ENCODE peak calls at places on chromosomes 3 and 15, in seven cellular contexts. F is body of pancreas; Q is CD4-positive, alpha-beta memory T cell; H is left lung; I is left ventricle myocardium inferior; A is hepatocyte; G is GM06990. C is an unnamed sample. For H3K27me3, the result is how much of the 10 kb centered on the place peaks cover.

GRCh38 chr15:74032606-74033561 is 38.4 kb downstream of the PML start:
- DNase-seq in F (no peak), Q (no peak), H (no peak), I (no peak), A (no peak), G (no peak), C (no peak)

GRCh38 chr3:96813820-96814580 is 394 bp upstream of the EPHA6 start:
- DNase-seq in F (peak), Q (peak), H (peak), I (peak), A (peak), G (peak), C (peak)

GRCh38 chr3:195809796-195810454 is 1.8 kb downstream of the MUC4 start:
- DNase-seq in F (no peak), Q (no peak), H (peak), I (no peak), A (peak), G (no peak), C (no peak)

GRCh38 chr15:78420766-78421165 is 17.2 kb upstream of the IREB2 start:
- DNase-seq in F (no peak), Q (no peak), H (no peak), I (no peak), A (no peak), G (no peak), C (no peak)

GRCh38 chr15:61196711-61197110 is 32.4 kb downstream of the RORA start:
- DNase-seq in F (no peak), Q (no peak), H (no peak), I (no peak), A (no peak), G (no peak), C (no peak)

GRCh38 chr3:151871639-151872468 is 1.6 kb upstream of the SUCNR1 start:
- DNase-seq in F (no peak), Q (no peak), H (no peak), I (no peak), A (no peak), G (peak), C (no peak)

GRCh38 chr3:45343947-45344346 is 44.4 kb upstream of the LARS2 start:
- DNase-seq in F (no peak), Q (no peak), H (no peak), I (no peak), A (no peak), G (no peak), C (no peak)

GRCh38 chr3:108354562-108354961 is 58.2 kb downstream of the HHLA2 start:
- DNase-seq in F (no peak), Q (no peak), H (no peak), I (no peak), A (no peak), G (no peak), C (no peak)

GRCh38 chr15:89184367-89184766 is 37.0 kb downstream of the RLBP1 start:
- DNase-seq in F (peak), Q (no peak), H (no peak), I (no peak), A (no peak), G (no peak), C (no peak)

GRCh38 chr3:32614956-32615355 is 44.3 kb upstream of the DYNC1LI1 start:
- DNase-seq in F (no peak), Q (no peak), H (no peak), I (no peak), A (no peak), G (no peak), C (no peak)

GRCh38 chr15:28885630-28886430 is at the start of gene APBA2:
- DNase-seq in F (peak), Q (peak), H (no peak), I (no peak), A (peak), G (no peak), C (no peak)

GRCh38 chr3:13785351-13785750 is 94.5 kb downstream of the WNT7A start:
- DNase-seq in F (no peak), Q (no peak), H (no peak), I (no peak), A (no peak), G (no peak), C (no peak)
- H3K27me3 ChIP-seq in F (under half), Q (under half), H (under half), I (half or more), A (under half), G (under half), C (half or more)

DNA sequence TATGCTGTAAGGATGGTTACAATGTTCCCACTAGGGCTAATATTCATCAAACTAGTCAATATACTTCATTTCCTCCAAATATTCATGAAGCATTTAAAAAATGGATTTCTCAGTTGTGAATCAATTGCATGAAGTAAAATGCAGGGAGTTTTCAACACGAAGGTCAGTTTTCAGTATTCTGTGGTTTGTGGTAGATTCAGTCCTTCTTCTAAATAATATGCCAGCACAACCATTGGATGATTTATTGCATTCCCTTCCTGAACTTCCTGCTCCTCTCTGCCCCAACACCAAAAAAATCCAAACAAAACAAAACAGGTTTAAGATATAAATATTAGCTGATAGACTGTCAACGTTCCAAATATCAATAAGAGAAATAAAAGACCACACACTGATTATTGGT is 92.8 kb upstream of the STT3B start:
- DNase-seq in F (no peak), Q (no peak), H (no peak), I (no peak), A (no peak), G (no peak), C (no peak)
- H3K27me3 ChIP-seq in F (under half), Q (under half), H (under half), I (under half), A (under half), G (under half), C (under half)

GRCh38 chr3:16053794-16054193 is 120.7 kb upstream of the GALNT15 start:
- DNase-seq in F (no peak), Q (no peak), H (no peak), I (no peak), A (no peak), G (no peak), C (peak)

GRCh38 chr3:16052964-16053363 is 121.5 kb upstream of the GALNT15 start:
- DNase-seq in F (no peak), Q (no peak), H (no peak), I (no peak), A (no peak), G (no peak), C (no peak)

GRCh38 chr3:16050641-16051467 is 123.6 kb upstream of the GALNT15 start:
- DNase-seq in F (no peak), Q (no peak), H (no peak), I (peak), A (no peak), G (no peak), C (peak)

DNA sequence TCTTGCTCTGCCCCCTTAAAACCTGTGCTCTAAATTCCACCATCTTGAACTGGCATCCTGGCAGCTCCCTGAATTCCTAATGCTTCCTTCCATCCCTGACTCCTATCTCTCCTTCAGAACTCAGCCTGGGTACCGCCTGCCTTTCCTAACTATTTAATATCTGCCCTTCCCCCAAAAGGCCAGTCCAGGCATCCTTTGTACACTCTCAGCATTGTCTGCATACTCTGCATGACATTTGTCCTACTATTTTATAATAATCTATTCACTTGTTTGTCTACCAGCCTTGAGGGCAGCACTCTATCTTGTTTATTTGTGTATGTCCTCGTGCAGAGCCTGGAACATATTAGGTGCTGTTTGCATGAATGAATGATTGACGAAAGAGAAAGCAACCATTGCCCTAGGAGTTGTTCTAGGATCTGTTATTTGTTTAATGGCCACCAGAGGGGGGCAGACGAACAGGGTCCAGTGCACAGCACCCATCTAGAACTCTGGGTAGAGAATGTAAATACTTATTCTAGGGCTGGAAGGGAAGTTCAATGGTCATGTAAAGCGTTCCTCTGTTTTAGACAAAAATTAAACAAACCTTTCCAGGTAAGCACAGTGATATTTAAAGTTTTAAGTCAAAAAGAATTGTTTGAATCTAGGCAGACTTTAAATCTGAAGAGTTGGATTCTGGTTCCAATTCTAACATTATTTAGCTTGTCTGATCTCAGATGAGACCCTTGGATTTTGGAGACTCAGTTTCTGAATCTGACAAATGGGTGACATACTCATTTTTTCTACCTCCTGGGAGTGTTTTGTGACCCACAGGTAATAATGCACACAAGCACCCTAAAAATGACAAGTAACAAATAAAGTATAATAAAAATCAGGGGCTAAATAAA is 125.8 kb upstream of the GALNT15 start:
- DNase-seq in F (peak), Q (no peak), H (no peak), I (no peak), A (peak), G (peak), C (no peak)
- H3K27me3 ChIP-seq in F (under half), Q (under half), H (under half), I (under half), A (under half), G (under half), C (under half)

DNA sequence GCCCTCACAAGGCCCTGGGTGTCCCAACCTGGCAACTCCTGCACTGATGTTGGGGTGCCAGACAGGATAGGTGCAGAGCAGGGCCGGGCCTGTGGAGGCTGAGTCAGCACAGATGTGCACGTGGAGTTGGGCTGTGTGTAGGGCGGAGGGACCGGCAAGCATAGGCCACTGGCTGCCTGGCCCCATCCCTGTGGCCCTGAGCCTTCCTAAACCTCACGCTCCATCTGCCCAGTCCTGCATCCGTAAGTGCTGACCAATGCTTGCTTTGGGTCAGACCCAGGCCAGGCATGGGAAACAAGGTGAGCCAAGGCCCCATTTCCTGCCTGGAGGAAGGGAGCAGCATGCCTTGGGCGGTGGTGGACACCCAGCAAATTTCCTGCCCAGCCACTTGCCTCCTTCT is 5.8 kb upstream of the IQSEC1 start:
- DNase-seq in F (no peak), Q (no peak), H (no peak), I (no peak), A (no peak), G (no peak), C (peak)
- H3K27me3 ChIP-seq in F (under half), Q (under half), H (under half), I (under half), A (under half), G (under half), C (under half)